ENCODE peak calls at places on chromosomes 4 and X, in five cellular contexts. O is PC-9, W is foreskin fibroblast, X is skeletal muscle cell, S is lower lobe of right lung. C is an unnamed sample.

GRCh38 chrX:15399901-15400500 is 15.8 kb upstream of the VEGFD start:
- DNase-seq in W (no peak), S (no peak), O (no peak), X (no peak), C (no peak)

GRCh38 chrX:139720136-139720535 is 12.2 kb upstream of the MCF2 start:
- DNase-seq in O (peak), X (no peak), W (peak), S (no peak), C (peak)

GRCh38 chr4:41957634-41958033 is 22.4 kb downstream of the TMEM33 start:
- DNase-seq in X (no peak), O (no peak), S (no peak), W (no peak), C (no peak)

GRCh38 chrX:101659601-101660063 is at the start of gene ARMCX2:
- DNase-seq in S (peak), O (no peak), W (peak), X (peak), C (no peak)

GRCh38 chrX:86504297-86504696 is 356.0 kb downstream of the DACH2 start:
- DNase-seq in X (no peak), W (no peak), O (no peak), S (no peak), C (no peak)

GRCh38 chr4:93870876-93871458 is 42.4 kb downstream of the ATOH1 start:
- DNase-seq in W (no peak), X (no peak), S (no peak), O (no peak), C (no peak)

GRCh38 chrX:153723351-153724251 is 586 bp downstream of the BCAP31 start:
- DNase-seq in X (no peak), W (no peak), O (peak), S (peak), C (no peak)

GRCh38 chrX:9885150-9885549 is 82.0 kb upstream of the CLDN34 start:
- DNase-seq in O (peak), S (peak), W (peak), X (no peak), C (no peak)

GRCh38 chr4:4323705-4324534 is 33.9 kb downstream of the ZBTB49 start:
- DNase-seq in W (no peak), S (no peak), O (no peak), X (no peak), C (no peak)

GRCh38 chr4:152860057-152860456 is 76.1 kb upstream of the FHDC1 start:
- DNase-seq in W (no peak), O (no peak), S (no peak), X (no peak), C (no peak)

GRCh38 chr4:86965019-86965976 is 30.5 kb downstream of the AFF1 start:
- DNase-seq in O (no peak), S (no peak), X (no peak), W (no peak), C (no peak)

GRCh38 chr4:99653921-99654890 is 3.4 kb downstream of the C4orf54 start:
- DNase-seq in O (no peak), X (no peak), W (no peak), S (no peak), C (peak)

GRCh38 chr4:925171-925570 is 6.9 kb downstream of the GAK start:
- DNase-seq in S (no peak), W (no peak), X (no peak), O (no peak), C (no peak)
- H3K4me3 ChIP-seq in S (no peak), W (no peak), X (no peak), O (no peak), C (no peak)

GRCh38 chrX:120365320-120365719 is 3.4 kb downstream of the ATP1B4 start:
- DNase-seq in X (no peak), S (peak), O (peak), W (no peak), C (peak)
- H3K4me3 ChIP-seq in X (no peak), S (no peak), O (no peak), W (no peak), C (no peak)

GRCh38 chr4:147943159-147943638 is 211.3 kb downstream of the ARHGAP10 start:
- DNase-seq in O (no peak), S (no peak), W (no peak), X (no peak), C (no peak)
- H3K4me3 ChIP-seq in O (no peak), S (no peak), W (no peak), X (no peak), C (no peak)

GRCh38 chr4:2245787-2246275 is 3.9 kb upstream of the HAUS3 start:
- DNase-seq in W (no peak), S (no peak), O (no peak), X (no peak), C (no peak)

GRCh38 chr4:2246384-2247127 is 4.6 kb upstream of the HAUS3 start:
- DNase-seq in O (no peak), W (no peak), S (peak), X (no peak), C (no peak)

GRCh38 chr4:2248821-2249261 is 6.9 kb upstream of the HAUS3 start:
- DNase-seq in O (no peak), X (no peak), S (peak), W (no peak), C (peak)

GRCh38 chr4:2248044-2248780 is 6.3 kb upstream of the HAUS3 start:
- DNase-seq in W (no peak), S (peak), X (no peak), O (no peak), C (no peak)

DNA sequence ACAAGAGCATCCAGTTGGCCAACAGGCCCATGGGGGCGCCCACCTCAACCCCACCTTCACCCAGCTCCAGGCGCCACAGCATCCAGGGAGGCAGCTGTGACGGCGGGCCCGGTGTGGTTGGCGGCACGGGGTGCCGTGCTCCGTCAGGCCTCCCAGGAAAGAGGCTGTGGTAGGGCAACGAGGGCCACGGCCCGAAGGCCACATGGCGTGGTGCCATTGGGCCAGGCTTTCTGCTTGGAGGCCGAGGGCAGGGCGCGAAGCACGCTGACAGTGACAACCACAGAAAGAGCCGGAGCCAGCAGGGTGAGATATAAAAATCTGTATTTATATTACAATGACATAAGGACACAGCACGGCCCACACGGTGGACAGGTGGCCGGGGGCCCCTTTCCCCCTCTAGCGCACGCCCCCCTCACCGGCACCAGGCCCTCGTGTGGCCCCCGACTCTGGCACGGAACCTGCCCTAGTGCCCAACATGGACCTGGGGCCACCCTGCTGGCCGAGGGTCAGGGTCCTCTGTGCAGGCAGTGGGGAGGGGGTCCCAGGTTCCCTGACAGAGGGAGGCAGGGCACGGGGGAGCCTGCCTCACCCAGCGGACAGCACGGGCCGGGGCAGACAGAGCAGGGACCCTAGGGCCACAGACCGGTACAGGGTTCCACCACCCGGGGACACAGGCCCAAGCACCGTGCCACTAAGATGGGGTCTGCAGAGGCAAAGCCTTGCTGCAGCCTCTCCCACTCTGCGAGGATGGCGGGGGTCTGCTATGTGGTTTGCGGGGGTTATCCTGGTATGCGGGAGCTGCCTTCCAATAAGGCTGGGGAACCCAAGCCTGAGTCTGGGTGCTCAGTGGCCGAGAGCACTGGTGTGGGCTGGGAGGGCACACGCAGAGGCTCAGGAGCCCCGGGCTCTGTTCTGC is 5.5 kb upstream of the HAUS3 start:
- DNase-seq in S (peak), O (no peak), X (no peak), W (no peak), C (no peak)
- H3K4me3 ChIP-seq in S (no peak), O (no peak), X (no peak), W (no peak), C (no peak)

GRCh38 chr4:147682755-147683154 is 1.2 kb downstream of the PRMT9 start:
- DNase-seq in X (no peak), O (no peak), S (no peak), W (no peak), C (no peak)
- H3K4me3 ChIP-seq in X (peak), O (peak), S (peak), W (peak), C (peak)

GRCh38 chr4:139469869-139470268 is 15.9 kb downstream of the RAB33B start:
- DNase-seq in O (no peak), S (no peak), W (no peak), X (no peak), C (no peak)

GRCh38 chr4:139472761-139473335 is 18.9 kb downstream of the RAB33B start:
- DNase-seq in S (no peak), W (no peak), O (no peak), X (no peak), C (no peak)

GRCh38 chr4:139470295-139470694 is 16.4 kb downstream of the RAB33B start:
- DNase-seq in W (no peak), X (no peak), S (no peak), O (no peak), C (no peak)

GRCh38 chr4:139469216-139469615 is 15.3 kb downstream of the RAB33B start:
- DNase-seq in W (no peak), X (no peak), S (no peak), O (no peak), C (no peak)

DNA sequence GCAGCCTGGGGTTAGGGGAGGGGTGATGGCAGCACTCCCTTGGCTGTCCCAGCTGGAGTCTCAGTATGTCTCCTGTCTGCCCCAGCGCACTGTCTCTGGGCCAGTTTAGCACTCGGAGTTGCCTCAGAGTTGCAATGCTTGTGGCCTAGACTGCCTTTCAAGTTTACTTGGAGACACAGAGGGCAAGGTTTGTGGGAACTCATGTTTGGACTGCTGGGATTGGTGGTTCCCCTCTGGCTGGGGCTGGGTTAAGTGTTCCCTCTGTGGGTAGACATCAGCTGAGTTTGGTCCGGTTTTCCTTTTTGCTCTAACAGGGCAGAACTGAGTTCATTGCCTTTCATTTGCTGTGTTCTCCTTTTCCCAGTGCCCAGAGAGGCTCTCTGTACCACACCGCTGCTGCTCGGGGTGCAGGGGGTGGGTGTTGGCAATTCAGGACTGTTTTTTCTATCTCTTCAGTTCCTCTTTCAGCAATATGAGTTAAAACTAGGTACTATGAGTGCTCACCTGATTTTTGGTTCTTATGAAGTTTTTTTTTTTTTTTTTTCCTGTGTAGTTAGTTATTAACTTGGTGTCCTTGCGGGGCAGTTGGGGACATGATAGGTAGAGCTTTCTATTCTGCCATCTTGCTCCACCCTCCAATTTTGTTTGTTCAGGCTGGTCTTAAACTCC is 17.2 kb downstream of the RAB33B start:
- DNase-seq in S (peak), O (no peak), W (no peak), X (no peak), C (no peak)
- H3K4me3 ChIP-seq in S (no peak), O (no peak), W (no peak), X (no peak), C (no peak)

GRCh38 chrX:129763666-129764065 is 16.1 kb upstream of the SASH3 start:
- DNase-seq in W (no peak), O (no peak), S (no peak), X (no peak), C (no peak)

GRCh38 chrX:129769467-129770154 is 10.1 kb upstream of the SASH3 start:
- DNase-seq in W (no peak), O (no peak), X (no peak), S (no peak), C (no peak)

GRCh38 chrX:129768586-129769466 is 10.9 kb upstream of the SASH3 start:
- DNase-seq in O (no peak), S (no peak), W (no peak), X (no peak), C (no peak)

GRCh38 chrX:129771266-129771995 is 8.3 kb upstream of the SASH3 start:
- DNase-seq in O (no peak), W (no peak), X (no peak), S (no peak), C (no peak)

GRCh38 chrX:129768186-129768585 is 11.6 kb upstream of the SASH3 start:
- DNase-seq in X (no peak), W (no peak), S (no peak), O (no peak), C (no peak)
- H3K4me3 ChIP-seq in X (no peak), W (no peak), S (no peak), O (no peak), C (no peak)

DNA sequence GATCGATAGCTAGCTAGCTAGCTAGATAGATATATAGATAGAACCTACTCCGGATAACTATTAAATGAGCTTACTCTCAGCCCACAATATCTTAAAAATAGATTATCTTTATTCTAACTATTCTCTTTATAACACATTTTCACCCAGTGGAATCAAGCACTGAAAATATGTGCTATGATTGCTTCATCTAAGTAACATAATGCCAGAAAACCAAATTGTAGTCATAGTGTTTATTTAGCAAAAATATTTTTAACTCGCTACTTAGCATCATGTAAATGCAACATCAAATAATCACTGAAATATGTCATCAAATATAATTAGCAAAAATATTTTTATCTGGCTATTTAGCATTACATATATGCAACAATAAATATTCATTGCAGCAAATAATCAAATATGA is 1.5 kb downstream of the TMEM156 start:
- DNase-seq in X (no peak), O (no peak), W (no peak), S (no peak), C (no peak)
- H3K4me3 ChIP-seq in X (no peak), O (peak), W (no peak), S (no peak), C (peak)

GRCh38 chr4:22515145-22515887 is 550 bp downstream of the ADGRA3 start:
- DNase-seq in S (peak), X (no peak), O (peak), W (peak), C (peak)
- H3K4me3 ChIP-seq in S (peak), X (peak), O (peak), W (peak), C (peak)

GRCh38 chr4:176001171-176002006 is 64.3 kb upstream of the WDR17 start:
- DNase-seq in O (peak), S (peak), X (no peak), W (no peak), C (peak)
- H3K4me3 ChIP-seq in O (peak), S (peak), X (peak), W (peak), C (peak)

C was measured in SJSA1.